ENCODE peak calls at places on chromosomes 13 and 19, in five cellular contexts. One of them, this sample, is unnamed.

GRCh38 chr13:33207616-33207964 is 78.0 kb downstream of the STARD13 start:
- DNase-seq in CD8-positive, alpha-beta T cell: no peak
- DNase-seq in body of pancreas: no peak
- DNase-seq in fibroblast of lung: peak; percentile 98
- DNase-seq in CD8-positive, alpha-beta memory T cell: no peak
- DNase-seq in this sample: no peak

GRCh38 chr13:40251343-40252032 is 415.0 kb downstream of the FOXO1 start:
- DNase-seq in CD8-positive, alpha-beta T cell: no peak
- DNase-seq in body of pancreas: no peak
- DNase-seq in fibroblast of lung: peak; percentile 47
- DNase-seq in CD8-positive, alpha-beta memory T cell: no peak
- DNase-seq in this sample: no peak

GRCh38 chr19:11012507-11012906 is 51.7 kb downstream of the SMARCA4 start:
- DNase-seq in CD8-positive, alpha-beta T cell: no peak
- DNase-seq in body of pancreas: no peak
- DNase-seq in fibroblast of lung: no peak
- DNase-seq in CD8-positive, alpha-beta memory T cell: no peak
- DNase-seq in this sample: no peak

GRCh38 chr19:39246951-39247669 is 1.5 kb downstream of the IFNL4 start:
- DNase-seq in CD8-positive, alpha-beta T cell: no peak
- DNase-seq in body of pancreas: peak; percentile 38
- DNase-seq in fibroblast of lung: no peak
- DNase-seq in CD8-positive, alpha-beta memory T cell: peak; percentile 60
- DNase-seq in this sample: no peak

GRCh38 chr19:33110201-33110910 is 21.6 kb upstream of the WDR88 start:
- DNase-seq in CD8-positive, alpha-beta T cell: no peak
- DNase-seq in body of pancreas: no peak
- DNase-seq in fibroblast of lung: peak; percentile 71
- DNase-seq in CD8-positive, alpha-beta memory T cell: no peak
- DNase-seq in this sample: no peak

GRCh38 chr19:33214621-33215020 is 11.0 kb downstream of the SLC7A10 start:
- DNase-seq in CD8-positive, alpha-beta T cell: no peak
- DNase-seq in body of pancreas: no peak
- DNase-seq in fibroblast of lung: peak; percentile 26
- DNase-seq in CD8-positive, alpha-beta memory T cell: no peak
- DNase-seq in this sample: no peak

GRCh38 chr19:6125571-6125989 is 9.9 kb upstream of the ACSBG2 start:
- DNase-seq in CD8-positive, alpha-beta T cell: peak; percentile 32
- DNase-seq in body of pancreas: peak; percentile 71
- DNase-seq in fibroblast of lung: peak; percentile 67
- DNase-seq in CD8-positive, alpha-beta memory T cell: peak; percentile 76
- DNase-seq in this sample: peak; percentile 76

GRCh38 chr13:85166891-85167290 is 632.3 kb downstream of the SLITRK6 start:
- DNase-seq in CD8-positive, alpha-beta T cell: no peak
- DNase-seq in body of pancreas: no peak
- DNase-seq in fibroblast of lung: peak; percentile 55
- DNase-seq in CD8-positive, alpha-beta memory T cell: no peak
- DNase-seq in this sample: no peak

GRCh38 chr19:3611841-3612240 is 5.2 kb upstream of the TBXA2R start:
- DNase-seq in CD8-positive, alpha-beta T cell: no peak
- DNase-seq in body of pancreas: no peak
- DNase-seq in fibroblast of lung: no peak
- DNase-seq in CD8-positive, alpha-beta memory T cell: peak; percentile 46
- DNase-seq in this sample: no peak

GRCh38 chr19:54873990-54874389 is at the start of gene FCAR:
- DNase-seq in CD8-positive, alpha-beta T cell: no peak
- DNase-seq in body of pancreas: no peak
- DNase-seq in fibroblast of lung: no peak
- DNase-seq in CD8-positive, alpha-beta memory T cell: no peak
- DNase-seq in this sample: no peak

GRCh38 chr19:51333836-51334460 is 8.0 kb downstream of the VSIG10L start:
- DNase-seq in CD8-positive, alpha-beta T cell: no peak
- DNase-seq in body of pancreas: no peak
- DNase-seq in fibroblast of lung: no peak
- DNase-seq in CD8-positive, alpha-beta memory T cell: no peak
- DNase-seq in this sample: no peak

GRCh38 chr13:24341439-24341838 is 32.1 kb downstream of the C1QTNF9 start:
- DNase-seq in CD8-positive, alpha-beta T cell: no peak
- DNase-seq in body of pancreas: no peak
- DNase-seq in fibroblast of lung: peak; percentile 7
- DNase-seq in CD8-positive, alpha-beta memory T cell: no peak
- DNase-seq in this sample: no peak

GRCh38 chr13:37143901-37144300 is 38.4 kb upstream of the CSNK1A1L start:
- DNase-seq in CD8-positive, alpha-beta T cell: no peak
- DNase-seq in body of pancreas: no peak
- DNase-seq in fibroblast of lung: peak; percentile 26
- DNase-seq in CD8-positive, alpha-beta memory T cell: no peak
- DNase-seq in this sample: no peak

GRCh38 chr13:49669735-49670309 is 21.5 kb downstream of the EBPL start:
- DNase-seq in CD8-positive, alpha-beta T cell: no peak
- DNase-seq in body of pancreas: peak; percentile 75
- DNase-seq in fibroblast of lung: peak; percentile 86
- DNase-seq in CD8-positive, alpha-beta memory T cell: no peak
- DNase-seq in this sample: peak; percentile 45

GRCh38 chr13:34750078-34750703 is 191.9 kb upstream of the NBEA start:
- DNase-seq in CD8-positive, alpha-beta T cell: no peak
- DNase-seq in body of pancreas: peak; percentile 36
- DNase-seq in fibroblast of lung: no peak
- DNase-seq in CD8-positive, alpha-beta memory T cell: no peak
- DNase-seq in this sample: no peak

GRCh38 chr19:4976412-4977298 is 7.7 kb downstream of the KDM4B start:
- DNase-seq in CD8-positive, alpha-beta T cell: no peak
- DNase-seq in body of pancreas: peak; percentile 46
- DNase-seq in fibroblast of lung: peak; percentile 99
- DNase-seq in CD8-positive, alpha-beta memory T cell: no peak
- DNase-seq in this sample: no peak

GRCh38 chr19:2148482-2149135 is 2.8 kb downstream of the AP3D1 start:
- DNase-seq in CD8-positive, alpha-beta T cell: no peak
- DNase-seq in body of pancreas: no peak
- DNase-seq in fibroblast of lung: no peak
- DNase-seq in CD8-positive, alpha-beta memory T cell: no peak
- DNase-seq in this sample: peak; percentile 8

GRCh38 chr13:21429217-21429616 is 29.9 kb downstream of the ZDHHC20 start:
- DNase-seq in CD8-positive, alpha-beta T cell: no peak
- DNase-seq in body of pancreas: no peak
- DNase-seq in fibroblast of lung: no peak
- DNase-seq in CD8-positive, alpha-beta memory T cell: no peak
- DNase-seq in this sample: no peak

GRCh38 chr19:28823338-28823961 is 389.5 kb downstream of the UQCRFS1 start:
- DNase-seq in CD8-positive, alpha-beta T cell: no peak
- DNase-seq in body of pancreas: no peak
- DNase-seq in fibroblast of lung: no peak
- DNase-seq in CD8-positive, alpha-beta memory T cell: no peak
- DNase-seq in this sample: no peak

GRCh38 chr19:8212212-8212611 is 3.0 kb downstream of the CERS4 start:
- DNase-seq in CD8-positive, alpha-beta T cell: no peak
- DNase-seq in body of pancreas: no peak
- DNase-seq in fibroblast of lung: no peak
- DNase-seq in CD8-positive, alpha-beta memory T cell: no peak
- DNase-seq in this sample: no peak

GRCh38 chr13:76882431-76882830 is 3.8 kb downstream of the KCTD12 start:
- DNase-seq in CD8-positive, alpha-beta T cell: no peak
- DNase-seq in body of pancreas: no peak
- DNase-seq in fibroblast of lung: peak; percentile 74
- DNase-seq in CD8-positive, alpha-beta memory T cell: no peak
- DNase-seq in this sample: no peak

GRCh38 chr19:15154002-15154612 is 46.7 kb downstream of the NOTCH3 start:
- DNase-seq in CD8-positive, alpha-beta T cell: no peak
- DNase-seq in body of pancreas: no peak
- DNase-seq in fibroblast of lung: peak; percentile 52
- DNase-seq in CD8-positive, alpha-beta memory T cell: no peak
- DNase-seq in this sample: no peak

GRCh38 chr19:58305932-58306323 is 751 bp downstream of the ERVK3-1 start:
- DNase-seq in CD8-positive, alpha-beta T cell: no peak
- DNase-seq in body of pancreas: no peak
- DNase-seq in fibroblast of lung: no peak
- DNase-seq in CD8-positive, alpha-beta memory T cell: no peak
- DNase-seq in this sample: no peak

GRCh38 chr13:46495647-46496046 is 57.3 kb upstream of the LRCH1 start:
- DNase-seq in CD8-positive, alpha-beta T cell: no peak
- DNase-seq in body of pancreas: no peak
- DNase-seq in fibroblast of lung: no peak
- DNase-seq in CD8-positive, alpha-beta memory T cell: no peak
- DNase-seq in this sample: no peak

GRCh38 chr13:30593001-30593400 is 24.7 kb upstream of the USPL1 start:
- DNase-seq in CD8-positive, alpha-beta T cell: no peak
- DNase-seq in body of pancreas: no peak
- DNase-seq in fibroblast of lung: no peak
- DNase-seq in CD8-positive, alpha-beta memory T cell: no peak
- DNase-seq in this sample: no peak

GRCh38 chr19:1251233-1251502 is 2.8 kb downstream of the MIDN start:
- DNase-seq in CD8-positive, alpha-beta T cell: no peak
- DNase-seq in body of pancreas: peak; percentile 72
- DNase-seq in fibroblast of lung: peak; percentile 63
- DNase-seq in CD8-positive, alpha-beta memory T cell: no peak
- DNase-seq in this sample: no peak

GRCh38 chr13:98207411-98207810 is 30.3 kb upstream of the RNF113B start:
- DNase-seq in CD8-positive, alpha-beta T cell: no peak
- DNase-seq in body of pancreas: no peak
- DNase-seq in fibroblast of lung: no peak
- DNase-seq in CD8-positive, alpha-beta memory T cell: no peak
- DNase-seq in this sample: no peak

GRCh38 chr19:50501568-50502475 is 9.2 kb downstream of the JOSD2 start:
- DNase-seq in CD8-positive, alpha-beta T cell: no peak
- DNase-seq in body of pancreas: no peak
- DNase-seq in fibroblast of lung: no peak
- DNase-seq in CD8-positive, alpha-beta memory T cell: no peak
- DNase-seq in this sample: no peak

GRCh38 chr13:44936246-44936645 is 53.0 kb downstream of the NUFIP1 start:
- DNase-seq in CD8-positive, alpha-beta T cell: no peak
- DNase-seq in body of pancreas: no peak
- DNase-seq in fibroblast of lung: no peak
- DNase-seq in CD8-positive, alpha-beta memory T cell: no peak
- DNase-seq in this sample: no peak

DNA sequence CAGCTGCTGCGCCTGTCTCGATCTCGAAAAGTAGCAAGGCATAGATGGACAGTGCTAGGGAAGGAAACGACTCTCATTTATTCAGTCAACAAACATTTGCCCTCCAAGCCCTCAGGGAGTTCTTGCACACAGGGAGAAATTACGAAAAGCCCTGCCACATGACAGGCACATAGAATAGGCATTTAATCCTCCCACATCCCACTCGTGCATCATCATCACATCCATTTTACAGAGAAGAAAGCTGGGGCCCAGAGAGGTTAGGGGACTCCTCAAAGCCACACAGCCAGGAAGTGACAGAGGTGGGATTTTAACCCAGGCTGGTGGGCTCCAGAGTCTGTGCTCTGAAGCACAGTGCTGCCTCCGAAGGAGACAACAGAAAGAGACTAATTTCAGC is 11.6 kb downstream of the TMEM221 start:
- DNase-seq in CD8-positive, alpha-beta T cell: no peak
- DNase-seq in body of pancreas: no peak
- DNase-seq in fibroblast of lung: no peak
- DNase-seq in CD8-positive, alpha-beta memory T cell: no peak
- DNase-seq in this sample: no peak
- H3K27ac ChIP-seq in CD8-positive, alpha-beta T cell: no peak overlapping the region
- H3K27ac ChIP-seq in body of pancreas: no peak overlapping the region
- H3K27ac ChIP-seq in fibroblast of lung: no peak overlapping the region
- H3K27ac ChIP-seq in CD8-positive, alpha-beta memory T cell: no peak overlapping the region
- H3K27ac ChIP-seq in this sample: no peak overlapping the region

GRCh38 chr19:18558202-18558555 is 509 bp downstream of the KXD1 start:
- DNase-seq in CD8-positive, alpha-beta T cell: no peak
- DNase-seq in body of pancreas: no peak
- DNase-seq in fibroblast of lung: no peak
- DNase-seq in CD8-positive, alpha-beta memory T cell: no peak
- DNase-seq in this sample: no peak

GRCh38 chr19:18557474-18558201 is at the start of gene KXD1:
- DNase-seq in CD8-positive, alpha-beta T cell: peak; percentile 92
- DNase-seq in body of pancreas: peak; percentile 99
- DNase-seq in fibroblast of lung: peak; percentile 99
- DNase-seq in CD8-positive, alpha-beta memory T cell: peak; percentile 99
- DNase-seq in this sample: peak; percentile 99

GRCh38 chr19:18562086-18562485 is 4.4 kb downstream of the KXD1 start:
- DNase-seq in CD8-positive, alpha-beta T cell: no peak
- DNase-seq in body of pancreas: no peak
- DNase-seq in fibroblast of lung: no peak
- DNase-seq in CD8-positive, alpha-beta memory T cell: no peak
- DNase-seq in this sample: no peak

GRCh38 chr19:18559685-18560084 is 2.0 kb downstream of the KXD1 start:
- DNase-seq in CD8-positive, alpha-beta T cell: no peak
- DNase-seq in body of pancreas: no peak
- DNase-seq in fibroblast of lung: no peak
- DNase-seq in CD8-positive, alpha-beta memory T cell: no peak
- DNase-seq in this sample: no peak

GRCh38 chr19:18558595-18558994 is 925 bp downstream of the KXD1 start:
- DNase-seq in CD8-positive, alpha-beta T cell: no peak
- DNase-seq in body of pancreas: no peak
- DNase-seq in fibroblast of lung: no peak
- DNase-seq in CD8-positive, alpha-beta memory T cell: no peak
- DNase-seq in this sample: no peak
- H3K27ac ChIP-seq in CD8-positive, alpha-beta T cell: peak overlapping the region; percentile 96
- H3K27ac ChIP-seq in body of pancreas: peak overlapping the region; percentile 93
- H3K27ac ChIP-seq in fibroblast of lung: peak overlapping the region; percentile 95
- H3K27ac ChIP-seq in CD8-positive, alpha-beta memory T cell: peak overlapping the region; percentile 96
- H3K27ac ChIP-seq in this sample: peak overlapping the region; percentile 93

GRCh38 chr19:44142014-44142523 is 715 bp downstream of the ZNF234 start:
- DNase-seq in CD8-positive, alpha-beta T cell: no peak
- DNase-seq in body of pancreas: peak; percentile 7
- DNase-seq in fibroblast of lung: peak; percentile 44
- DNase-seq in CD8-positive, alpha-beta memory T cell: no peak
- DNase-seq in this sample: no peak
- H3K27ac ChIP-seq in CD8-positive, alpha-beta T cell: no peak overlapping the region
- H3K27ac ChIP-seq in body of pancreas: no peak overlapping the region
- H3K27ac ChIP-seq in fibroblast of lung: peak overlapping the region; percentile 72
- H3K27ac ChIP-seq in CD8-positive, alpha-beta memory T cell: peak overlapping the region; percentile 5
- H3K27ac ChIP-seq in this sample: peak overlapping the region; percentile 58

GRCh38 chr19:42125536-42125935 is 6.7 kb downstream of the POU2F2 start:
- DNase-seq in CD8-positive, alpha-beta T cell: no peak
- DNase-seq in body of pancreas: no peak
- DNase-seq in fibroblast of lung: no peak
- DNase-seq in CD8-positive, alpha-beta memory T cell: no peak
- DNase-seq in this sample: no peak

GRCh38 chr19:42121666-42122069 is 10.6 kb downstream of the POU2F2 start:
- DNase-seq in CD8-positive, alpha-beta T cell: peak; percentile 24
- DNase-seq in body of pancreas: no peak
- DNase-seq in fibroblast of lung: peak; percentile 33
- DNase-seq in CD8-positive, alpha-beta memory T cell: peak; percentile 83
- DNase-seq in this sample: peak; percentile 87

GRCh38 chr19:42124386-42124901 is 7.8 kb downstream of the POU2F2 start:
- DNase-seq in CD8-positive, alpha-beta T cell: no peak
- DNase-seq in body of pancreas: no peak
- DNase-seq in fibroblast of lung: no peak
- DNase-seq in CD8-positive, alpha-beta memory T cell: no peak
- DNase-seq in this sample: no peak

GRCh38 chr19:42122691-42123607 is 9.3 kb downstream of the POU2F2 start:
- DNase-seq in CD8-positive, alpha-beta T cell: no peak
- DNase-seq in body of pancreas: no peak
- DNase-seq in fibroblast of lung: no peak
- DNase-seq in CD8-positive, alpha-beta memory T cell: peak; percentile 62
- DNase-seq in this sample: peak; percentile 28

GRCh38 chr19:42123765-42124164 is 8.5 kb downstream of the POU2F2 start:
- DNase-seq in CD8-positive, alpha-beta T cell: no peak
- DNase-seq in body of pancreas: no peak
- DNase-seq in fibroblast of lung: no peak
- DNase-seq in CD8-positive, alpha-beta memory T cell: no peak
- DNase-seq in this sample: no peak
- H3K27ac ChIP-seq in CD8-positive, alpha-beta T cell: peak overlapping the region; percentile 36
- H3K27ac ChIP-seq in body of pancreas: no peak overlapping the region
- H3K27ac ChIP-seq in fibroblast of lung: no peak overlapping the region
- H3K27ac ChIP-seq in CD8-positive, alpha-beta memory T cell: no peak overlapping the region
- H3K27ac ChIP-seq in this sample: peak overlapping the region; percentile 90

This sample was measured in CD4-positive, CD25-positive, alpha-beta regulatory T cell.